ENCODE peak calls at places on chromosomes 1 and 21, in seven cellular contexts. C, Z, H, G, Q, T and D are unnamed samples.

GRCh38 chr1:7616076-7616833 is 154.8 kb upstream of the VAMP3 start:
- DNase-seq in C (peak), Z (peak), H (peak), G (no peak), Q (peak), T (peak), D (peak)

GRCh38 chr1:45037456-45037855 is 25.4 kb downstream of the UROD start:
- DNase-seq in C (no peak), Z (no peak), H (no peak), G (no peak), Q (no peak), T (no peak), D (peak)

GRCh38 chr1:117181630-117182041 is 29.1 kb downstream of the VTCN1 start:
- DNase-seq in C (no peak), Z (peak), H (no peak), G (no peak), Q (peak), T (no peak), D (no peak)

GRCh38 chr1:151584278-151584677 is 27.6 kb upstream of the SNX27 start:
- DNase-seq in C (no peak), Z (peak), H (no peak), G (no peak), Q (peak), T (no peak), D (no peak)

GRCh38 chr1:11789126-11790067 is 16.4 kb downstream of the MTHFR start:
- DNase-seq in C (no peak), Z (no peak), H (no peak), G (no peak), Q (no peak), T (no peak), D (no peak)

GRCh38 chr1:17259233-17259873 is 10.5 kb downstream of the PADI3 start:
- DNase-seq in C (no peak), Z (no peak), H (peak), G (no peak), Q (no peak), T (no peak), D (peak)

GRCh38 chr1:178530037-178530402 is 17.1 kb downstream of the TEX35 start:
- DNase-seq in C (no peak), Z (peak), H (peak), G (no peak), Q (peak), T (no peak), D (peak)

GRCh38 chr1:76374111-76374510 is 299.6 kb downstream of the ST6GALNAC3 start:
- DNase-seq in C (no peak), Z (no peak), H (no peak), G (no peak), Q (no peak), T (no peak), D (no peak)

GRCh38 chr1:46533179-46533864 is 18.1 kb downstream of the KNCN start:
- DNase-seq in C (no peak), Z (no peak), H (peak), G (no peak), Q (peak), T (no peak), D (peak)

GRCh38 chr1:35537788-35538187 is 19.4 kb downstream of the KIAA0319L start:
- DNase-seq in C (no peak), Z (no peak), H (no peak), G (no peak), Q (no peak), T (no peak), D (no peak)

GRCh38 chr1:8883510-8883909 is 5.0 kb upstream of the ENO1 start:
- DNase-seq in C (no peak), Z (peak), H (no peak), G (no peak), Q (no peak), T (no peak), D (no peak)

GRCh38 chr21:14259669-14260458 is 43.9 kb downstream of the RBM11 start:
- DNase-seq in C (peak), Z (peak), H (peak), G (no peak), Q (peak), T (no peak), D (peak)

GRCh38 chr1:206694151-206694550 is 9.4 kb downstream of the MAPKAPK2 start:
- DNase-seq in C (no peak), Z (no peak), H (no peak), G (no peak), Q (no peak), T (no peak), D (no peak)

GRCh38 chr1:165877940-165878556 is 50.6 kb downstream of the UCK2 start:
- DNase-seq in C (no peak), Z (no peak), H (no peak), G (no peak), Q (no peak), T (no peak), D (no peak)

GRCh38 chr1:77925536-77925935 is 37.1 kb downstream of the NEXN start:
- DNase-seq in C (no peak), Z (no peak), H (no peak), G (no peak), Q (no peak), T (no peak), D (peak)

GRCh38 chr21:14995695-14996490 is 68.9 kb downstream of the NRIP1 start:
- DNase-seq in C (no peak), Z (peak), H (peak), G (no peak), Q (peak), T (no peak), D (peak)

GRCh38 chr1:84704872-84705426 is 14.7 kb upstream of the SSX2IP start:
- DNase-seq in C (no peak), Z (peak), H (no peak), G (no peak), Q (no peak), T (no peak), D (no peak)
- H3K18ac ChIP-seq in C (no peak), Z (no peak), H (no peak), G (no peak), Q (no peak), T (no peak), D (no peak)

GRCh38 chr1:182781849-182782586 is 7.6 kb upstream of the NPL start:
- DNase-seq in C (peak), Z (peak), H (peak), G (no peak), Q (peak), T (peak), D (peak)
- H3K27ac ChIP-seq in C (no peak), Z (peak), H (no peak), G (no peak), Q (no peak), T (no peak), D (no peak)

DNA sequence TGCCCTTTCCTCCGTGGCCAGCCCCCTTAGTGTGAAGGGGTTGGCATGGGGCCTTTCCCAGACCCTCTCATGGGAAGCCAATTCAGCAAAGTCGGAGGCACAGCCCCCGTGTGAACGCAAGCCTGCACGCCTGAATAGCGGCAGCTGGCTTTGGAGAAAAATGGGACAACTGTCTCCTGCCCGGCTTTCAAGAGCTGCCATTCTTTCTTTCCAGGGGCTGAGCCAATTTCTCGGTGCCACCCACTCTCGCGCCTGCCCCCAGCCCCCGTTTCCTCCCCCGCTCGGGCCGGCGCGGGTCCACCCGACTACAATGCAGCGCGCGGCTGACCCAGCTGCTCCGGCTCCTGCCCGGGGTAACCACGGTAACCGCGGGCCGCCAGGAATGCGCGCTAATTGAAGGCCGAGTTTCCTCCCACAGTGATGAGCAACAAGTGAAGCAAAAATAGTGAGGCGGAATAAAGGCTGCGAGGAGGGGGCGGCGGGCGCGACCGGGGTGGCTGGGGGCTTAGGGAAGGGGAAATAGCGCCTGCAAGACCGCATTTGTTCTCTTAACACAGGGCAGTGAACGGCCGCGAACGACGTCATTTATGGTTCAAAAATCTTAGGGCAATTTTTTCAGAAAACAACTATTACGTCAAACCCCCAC is 27.8 kb downstream of the ILDR2 start:
- DNase-seq in C (peak), Z (peak), H (peak), G (no peak), Q (peak), T (peak), D (peak)
- H3K18ac ChIP-seq in C (peak), Z (no peak), H (peak), G (peak), Q (no peak), T (no peak), D (no peak)

GRCh38 chr1:30688920-30689794 is 34.2 kb downstream of the MATN1 start:
- DNase-seq in C (no peak), Z (peak), H (no peak), G (no peak), Q (no peak), T (no peak), D (no peak)
- H3K27ac ChIP-seq in C (peak), Z (peak), H (no peak), G (no peak), Q (no peak), T (no peak), D (no peak)

DNA sequence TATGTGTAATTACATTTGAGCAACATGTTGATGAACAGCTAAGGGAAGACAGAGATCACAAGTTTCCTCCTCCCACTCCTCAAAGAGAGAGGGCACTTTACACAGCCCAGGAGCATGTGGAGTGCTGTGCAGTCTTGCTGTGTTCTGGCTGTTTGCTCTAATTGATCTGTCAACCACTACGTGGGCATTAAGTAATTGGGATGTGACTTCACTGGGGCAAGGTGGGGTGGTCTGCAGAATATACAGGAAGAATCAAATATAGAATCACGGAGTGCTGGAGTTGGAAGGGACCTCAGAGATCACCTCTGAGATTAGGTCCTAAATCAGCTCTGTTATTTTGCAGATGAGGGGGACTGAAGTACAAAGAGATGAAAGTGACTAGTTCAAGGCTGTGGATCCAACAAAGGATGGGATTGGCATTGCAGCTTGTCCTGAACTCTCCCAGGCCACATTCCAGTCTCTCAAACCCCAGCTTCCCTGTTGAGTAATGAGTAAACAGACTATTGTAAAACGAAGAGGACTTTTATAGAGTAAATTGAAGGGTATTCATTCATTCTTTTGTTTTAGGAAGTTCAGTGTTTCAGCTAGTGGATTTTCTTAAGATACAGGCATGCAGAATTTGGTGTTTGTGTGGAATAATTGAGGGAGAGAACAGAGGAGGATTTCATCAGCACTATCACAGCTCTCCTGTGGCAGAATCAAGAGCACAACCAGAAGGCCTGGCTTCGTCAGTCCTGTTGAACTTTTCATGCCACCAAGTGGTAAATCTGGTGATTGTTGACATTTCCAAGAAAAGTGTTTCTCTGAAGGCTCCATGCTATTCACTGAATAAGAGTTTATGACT is 22.4 kb downstream of the NOS1AP start:
- DNase-seq in C (no peak), Z (peak), H (peak), G (peak), Q (no peak), T (peak), D (no peak)
- H3K18ac ChIP-seq in C (no peak), Z (no peak), H (no peak), G (no peak), Q (no peak), T (no peak), D (no peak)

DNA sequence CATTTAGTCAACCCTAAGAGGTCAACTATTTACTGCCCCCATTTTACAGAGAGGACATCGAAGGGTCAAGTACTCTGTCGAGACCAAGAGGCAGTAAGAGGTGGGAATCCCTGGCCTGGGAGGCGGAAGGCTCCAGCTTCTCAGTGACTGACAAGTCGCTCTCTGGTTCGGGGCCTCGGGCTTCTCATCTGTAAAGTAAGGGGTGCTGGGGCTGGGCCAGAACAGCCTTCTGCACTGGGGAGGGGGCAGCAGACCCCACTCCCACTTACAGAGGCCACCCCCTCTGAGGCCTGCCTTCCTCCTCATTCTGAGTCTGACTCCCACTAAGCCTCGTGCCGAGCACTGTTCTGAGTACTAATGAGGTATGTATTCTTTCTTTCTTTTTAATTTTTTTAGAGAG is 17.0 kb upstream of the IFNLR1 start:
- DNase-seq in C (no peak), Z (no peak), H (no peak), G (no peak), Q (no peak), T (no peak), D (no peak)
- H3K27ac ChIP-seq in C (no peak), Z (no peak), H (no peak), G (no peak), Q (no peak), T (no peak), D (no peak)

DNA sequence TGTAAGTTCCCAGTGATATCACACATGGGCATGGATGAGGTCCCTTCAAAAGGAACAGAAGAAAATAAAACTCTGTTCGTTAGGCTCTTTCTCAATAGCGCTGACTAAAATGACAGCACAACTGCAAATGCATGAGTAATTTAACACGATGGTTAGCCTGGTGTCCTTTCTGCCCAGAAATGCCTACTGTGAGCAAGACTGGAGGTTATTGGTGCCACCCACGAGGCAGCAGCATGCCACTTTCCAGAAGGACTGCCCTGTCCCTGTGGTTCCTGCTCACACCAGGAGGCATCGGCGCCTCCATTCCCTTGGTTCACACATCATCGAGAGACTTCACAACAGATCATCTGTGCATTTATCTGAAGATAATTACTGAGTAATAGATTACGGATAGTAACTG is 26.2 kb downstream of the VPS26C start:
- DNase-seq in C (no peak), Z (no peak), H (no peak), G (no peak), Q (no peak), T (no peak), D (no peak)
- H3K18ac ChIP-seq in C (no peak), Z (no peak), H (no peak), G (no peak), Q (no peak), T (no peak), D (no peak)

GRCh38 chr21:44085491-44086321 is 21.5 kb upstream of the PWP2 start:
- DNase-seq in C (no peak), Z (no peak), H (no peak), G (no peak), Q (no peak), T (no peak), D (no peak)
- H3K27ac ChIP-seq in C (no peak), Z (no peak), H (no peak), G (no peak), Q (no peak), T (no peak), D (no peak)